ENCODE peak calls at places on chromosome 5, in eight cellular contexts. O, C, X, N, G, T, P and F are unnamed samples.

GRCh38 chr5:140965905-140966292 is 377 bp upstream of the PCDHAC2 start:
- DNase-seq in O (no peak), C (no peak), X (no peak), N (no peak), G (no peak), T (no peak), P (no peak), F (no peak)

GRCh38 chr5:72871358-72872024 is 55.0 kb downstream of the TNPO1 start:
- DNase-seq in O (no peak), C (no peak), X (no peak), N (no peak), G (no peak), T (no peak), P (no peak), F (no peak)

GRCh38 chr5:151095341-151096000 is 14.6 kb upstream of the TNIP1 start:
- DNase-seq in O (no peak), C (peak; percentile 94), X (no peak), N (peak; percentile 61), G (no peak), T (peak; percentile 91), P (peak; percentile 33), F (no peak)

GRCh38 chr5:111641533-111642230 is 115.3 kb downstream of the NREP start:
- DNase-seq in O (no peak), C (no peak), X (no peak), N (no peak), G (no peak), T (no peak), P (peak; percentile 91), F (no peak)

GRCh38 chr5:34045996-34046395 is 3.0 kb upstream of the C1QTNF3 start:
- DNase-seq in O (no peak), C (no peak), X (no peak), N (no peak), G (peak; percentile 43), T (no peak), P (peak; percentile 84), F (no peak)

GRCh38 chr5:144144956-144145751 is 25.3 kb downstream of the YIPF5 start:
- DNase-seq in O (no peak), C (no peak), X (no peak), N (no peak), G (no peak), T (no peak), P (no peak), F (no peak)

GRCh38 chr5:14490309-14490711 is 91.3 kb upstream of the OTULINL start:
- DNase-seq in O (peak; percentile 69), C (peak; percentile 28), X (no peak), N (no peak), G (no peak), T (no peak), P (peak; percentile 52), F (no peak)

GRCh38 chr5:81182396-81183390 is 50.4 kb upstream of the CKMT2 start:
- DNase-seq in O (no peak), C (no peak), X (no peak), N (no peak), G (no peak), T (no peak), P (no peak), F (no peak)

GRCh38 chr5:55575815-55576583 is 41.2 kb upstream of the PLPP1 start:
- DNase-seq in O (no peak), C (no peak), X (no peak), N (no peak), G (peak; percentile 77), T (no peak), P (no peak), F (no peak)

GRCh38 chr5:158978061-158978745 is 121.5 kb downstream of the EBF1 start:
- DNase-seq in O (no peak), C (no peak), X (no peak), N (no peak), G (no peak), T (no peak), P (peak; percentile 72), F (no peak)

GRCh38 chr5:80620206-80620605 is 34.2 kb upstream of the MSH3 start:
- DNase-seq in O (no peak), C (no peak), X (no peak), N (no peak), G (no peak), T (no peak), P (peak; percentile 4), F (no peak)

GRCh38 chr5:154829589-154830218 is 20.7 kb downstream of the FAXDC2 start:
- DNase-seq in O (no peak), C (peak; percentile 85), X (no peak), N (no peak), G (peak; percentile 88), T (peak; percentile 70), P (peak; percentile 57), F (no peak)

DNA sequence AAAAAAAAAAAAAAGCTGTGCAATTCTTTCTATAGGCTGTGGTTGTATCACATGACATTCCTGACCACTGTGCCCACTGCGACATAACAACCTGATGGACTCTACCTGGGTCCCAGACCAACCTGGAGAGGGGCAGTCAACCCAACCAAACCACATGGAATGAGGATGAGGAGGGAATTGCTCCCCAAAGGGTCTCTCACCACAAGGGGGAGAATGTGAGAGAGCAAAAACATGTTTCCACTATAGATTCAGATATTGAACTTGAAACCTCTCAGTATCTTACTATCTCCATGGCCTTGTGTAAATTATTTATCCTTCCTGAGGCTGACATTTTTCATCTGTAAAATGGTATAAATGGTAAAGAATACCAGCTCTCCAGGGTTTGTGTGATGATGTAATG is 66.9 kb upstream of the SV2C start:
- DNase-seq in O (no peak), C (no peak), X (no peak), N (no peak), G (no peak), T (no peak), P (no peak), F (no peak)
- TF ChIP-seq CTCF in O (no peak), C (no peak), X (no peak), N (no peak), G (no peak), T (peak; percentile 6), P (no peak), F (no peak)

DNA sequence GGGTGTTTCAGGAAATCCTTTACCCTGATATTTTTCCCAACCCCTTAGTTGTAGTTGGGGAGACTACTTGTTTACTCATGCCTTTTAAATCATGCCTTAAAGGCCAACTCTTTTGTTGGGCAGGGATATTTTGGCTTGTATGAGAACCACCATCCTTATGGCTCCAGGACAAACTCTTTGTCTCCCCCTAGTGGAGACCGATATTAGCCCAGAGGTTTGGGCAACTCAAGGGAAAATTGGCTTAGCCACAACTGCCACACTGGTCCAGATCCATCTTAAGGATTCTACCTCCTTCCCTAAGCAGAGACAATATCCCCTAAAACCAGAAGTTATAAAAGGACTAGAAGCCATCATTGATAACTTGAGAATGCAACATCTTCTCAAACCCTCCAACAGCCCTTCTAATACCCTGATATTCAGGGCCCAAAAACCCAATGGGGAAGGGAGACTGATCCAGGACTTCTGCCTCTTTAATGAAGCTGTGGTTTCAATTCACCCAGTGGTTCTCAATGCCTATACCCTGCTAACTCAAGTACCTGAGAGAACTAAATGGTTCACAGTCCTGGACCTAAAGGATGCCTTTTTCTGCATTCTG is 100.9 kb upstream of the HCN1 start:
- DNase-seq in O (no peak), C (no peak), X (no peak), N (no peak), G (no peak), T (no peak), P (no peak), F (no peak)
- TF ChIP-seq CTCF in O (peak; percentile 41), C (no peak), X (peak; percentile 27), N (no peak), G (peak; percentile 86), T (no peak), P (peak; percentile 34), F (no peak)

DNA sequence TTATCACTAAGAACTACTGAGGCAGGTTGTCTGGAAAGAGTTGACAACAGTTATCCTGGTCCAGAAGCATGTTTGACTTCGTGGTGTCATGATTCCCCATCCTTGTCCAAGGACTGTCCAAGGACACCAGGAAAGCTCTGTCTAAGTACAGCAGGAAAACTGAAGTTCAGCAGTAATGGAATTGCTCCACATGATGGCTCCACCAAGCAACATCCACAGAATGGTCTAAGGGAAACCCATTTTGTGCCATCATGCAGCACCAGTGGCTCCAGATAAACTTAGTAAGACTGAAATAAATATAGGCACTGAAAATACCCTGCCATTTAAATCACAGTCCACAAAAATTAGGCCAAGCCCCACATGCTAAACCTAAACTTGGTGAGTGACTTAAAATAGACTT is 192.8 kb downstream of the CDH18 start:
- DNase-seq in O (no peak), C (no peak), X (no peak), N (no peak), G (no peak), T (no peak), P (peak; percentile 2), F (no peak)
- TF ChIP-seq CTCF in O (no peak), C (no peak), X (no peak), N (no peak), G (no peak), T (no peak), P (no peak), F (no peak)

GRCh38 chr5:125410501-125411162 is 664.2 kb upstream of the ZNF608 start:
- DNase-seq in O (no peak), C (no peak), X (no peak), N (no peak), G (peak; percentile 77), T (no peak), P (peak; percentile 70), F (no peak)

GRCh38 chr5:125411163-125412050 is 665.0 kb upstream of the ZNF608 start:
- DNase-seq in O (no peak), C (peak; percentile 64), X (peak; percentile 31), N (no peak), G (no peak), T (peak; percentile 33), P (no peak), F (peak; percentile 44)

GRCh38 chr5:125412051-125412560 is 665.7 kb upstream of the ZNF608 start:
- DNase-seq in O (no peak), C (peak; percentile 33), X (peak; percentile 38), N (no peak), G (no peak), T (peak; percentile 36), P (no peak), F (peak; percentile 32)

GRCh38 chr5:125413861-125414260 is 667.4 kb upstream of the ZNF608 start:
- DNase-seq in O (no peak), C (no peak), X (no peak), N (no peak), G (no peak), T (no peak), P (no peak), F (no peak)

DNA sequence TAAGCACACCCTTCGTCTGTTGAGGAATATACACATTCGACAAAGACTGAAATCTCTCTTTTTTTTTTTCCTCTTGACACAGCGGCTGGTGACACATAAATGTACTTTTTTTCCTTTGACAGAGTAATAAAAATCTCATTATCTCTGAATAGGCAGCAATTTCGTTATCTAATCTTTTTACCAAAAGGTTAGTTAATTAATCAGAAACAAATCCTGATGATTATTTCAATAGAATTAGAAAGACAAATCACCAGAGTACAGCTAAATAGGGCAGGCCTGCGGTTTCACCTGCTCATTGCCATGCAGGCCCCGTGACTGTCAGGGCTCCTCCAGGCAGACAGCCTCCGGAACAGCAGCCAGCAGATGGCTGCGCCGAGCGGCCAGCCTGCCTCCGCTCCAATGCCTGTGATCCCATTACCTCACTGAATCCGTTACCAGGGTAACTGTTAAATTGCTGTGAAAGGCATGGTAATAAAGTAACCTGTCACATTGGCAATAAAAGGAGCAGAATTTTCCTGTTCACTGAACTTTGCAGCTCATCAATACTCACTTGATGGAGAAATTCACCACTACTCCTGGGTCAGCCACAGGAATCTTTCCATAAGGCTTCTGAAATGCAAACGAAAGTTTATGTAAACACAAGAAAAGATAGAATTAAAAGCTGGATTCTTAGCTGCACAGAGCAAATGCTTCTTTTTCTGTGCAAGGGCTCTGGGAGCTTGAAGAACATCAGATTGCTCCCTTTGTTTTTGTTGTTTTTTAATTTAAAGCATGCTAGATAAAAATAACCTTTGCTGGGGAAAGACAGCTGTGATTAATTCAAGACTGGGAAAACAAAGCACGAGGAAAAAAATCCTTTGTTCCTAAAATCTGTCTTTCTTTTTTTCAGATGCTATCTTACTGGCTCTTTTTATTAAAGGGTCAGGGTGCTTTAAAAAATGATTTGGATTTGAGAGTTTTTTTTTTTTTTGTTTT is 666.4 kb upstream of the ZNF608 start:
- DNase-seq in O (no peak), C (peak; percentile 76), X (peak; percentile 30), N (peak; percentile 61), G (peak; percentile 39), T (peak; percentile 79), P (peak; percentile 80), F (peak; percentile 38)
- TF ChIP-seq CTCF in O (no peak), C (peak; percentile 35), X (peak; percentile 35), N (peak; percentile 55), G (no peak), T (peak; percentile 40), P (peak; percentile 30), F (no peak)